ENCODE peak calls at places on chromosomes 6 and 20, in seven cellular contexts. G is astrocyte, A is endothelial cell, R is HCT116, C is ascending aorta, E is fibroblast of mammary gland, F is GM20000. U is an unnamed sample.

GRCh38 chr20:4961746-4962145 is 39.6 kb downstream of the SLC23A2 start:
- DNase-seq in G (peak), A (no peak), R (no peak), C (no peak), E (peak), F (no peak), U (no peak)

GRCh38 chr6:26473758-26474438 is 16.1 kb downstream of the BTN2A1 start:
- DNase-seq in G (peak), A (peak), R (peak), C (peak), E (peak), F (peak), U (peak)

GRCh38 chr6:71457883-71458282 is 169.3 kb downstream of the OGFRL1 start:
- DNase-seq in G (no peak), A (no peak), R (no peak), C (no peak), E (no peak), F (no peak), U (no peak)

GRCh38 chr6:3518356-3518841 is 61.5 kb upstream of the SLC22A23 start:
- DNase-seq in G (peak), A (no peak), R (peak), C (no peak), E (peak), F (no peak), U (no peak)

GRCh38 chr20:14412102-14412501 is 74.7 kb upstream of the FLRT3 start:
- DNase-seq in G (no peak), A (no peak), R (no peak), C (no peak), E (no peak), F (no peak), U (no peak)

GRCh38 chr6:157124855-157125254 is 198.5 kb downstream of the TMEM242 start:
- DNase-seq in G (no peak), A (no peak), R (no peak), C (no peak), E (no peak), F (no peak), U (no peak)

GRCh38 chr20:49484180-49485140 is 2.0 kb upstream of the KCNB1 start:
- DNase-seq in G (peak), A (peak), R (peak), C (peak), E (peak), F (peak), U (no peak)

GRCh38 chr20:15220778-15221565 is 883.6 kb upstream of the FLRT3 start:
- DNase-seq in G (peak), A (no peak), R (no peak), C (no peak), E (peak), F (no peak), U (no peak)

GRCh38 chr6:149060300-149060984 is 257.1 kb upstream of the TAB2 start:
- DNase-seq in G (no peak), A (no peak), R (no peak), C (no peak), E (no peak), F (peak), U (no peak)

GRCh38 chr6:29652198-29652584 is 4.7 kb upstream of the MOG start:
- DNase-seq in G (no peak), A (no peak), R (no peak), C (no peak), E (no peak), F (no peak), U (no peak)

GRCh38 chr6:53018443-53018842 is 23.4 kb upstream of the GSTA4 start:
- DNase-seq in G (no peak), A (no peak), R (no peak), C (no peak), E (no peak), F (no peak), U (no peak)

GRCh38 chr20:35698298-35699126 is 640 bp downstream of the NFS1 start:
- DNase-seq in G (no peak), A (peak), R (no peak), C (no peak), E (no peak), F (no peak), U (no peak)

GRCh38 chr6:1363729-1364572 is 25.4 kb upstream of the FOXF2 start:
- DNase-seq in G (no peak), A (peak), R (peak), C (no peak), E (peak), F (no peak), U (no peak)

GRCh38 chr6:125869427-125869826 is 78.7 kb downstream of the NCOA7 start:
- DNase-seq in G (no peak), A (no peak), R (no peak), C (no peak), E (no peak), F (no peak), U (no peak)

GRCh38 chr6:13089296-13089994 is 238.9 kb downstream of the TBC1D7 start:
- DNase-seq in G (peak), A (no peak), R (no peak), C (no peak), E (peak), F (no peak), U (no peak)

GRCh38 chr6:19988555-19988954 is 151.4 kb downstream of the ID4 start:
- DNase-seq in G (peak), A (peak), R (no peak), C (no peak), E (peak), F (no peak), U (no peak)

DNA sequence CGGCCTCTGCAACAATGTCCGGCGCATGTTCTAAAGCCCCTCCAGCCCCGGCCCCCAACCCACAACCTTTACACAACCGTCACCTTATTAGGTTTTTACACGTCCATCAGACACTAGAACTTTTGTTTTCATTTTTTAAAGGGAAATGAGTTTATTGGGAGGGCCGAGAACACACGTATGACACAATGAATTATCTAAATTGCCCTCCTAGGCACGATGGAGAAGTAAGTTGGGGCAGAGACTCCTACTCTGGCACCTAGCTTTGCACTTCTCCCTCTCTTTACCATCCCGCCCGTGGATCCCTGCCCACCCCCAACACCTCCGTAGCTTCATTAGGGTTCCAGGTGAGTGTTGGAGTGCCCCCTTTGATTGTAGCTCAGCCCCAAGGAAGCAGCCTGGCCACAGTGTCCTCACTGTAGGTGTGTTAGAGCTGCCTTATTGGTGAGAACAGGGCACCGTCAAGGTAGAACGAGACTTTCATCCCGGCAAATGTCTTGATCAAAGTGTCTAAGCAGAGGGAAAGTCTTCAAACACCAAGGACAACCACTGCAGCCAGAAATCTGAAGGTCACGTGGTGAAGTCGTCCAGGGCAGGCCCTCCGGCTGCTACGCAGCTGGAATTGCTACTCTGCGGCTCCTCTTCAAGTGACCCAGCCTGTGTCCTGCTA is 1.4 kb upstream of the DLL1 start:
- DNase-seq in G (no peak), A (no peak), R (no peak), C (peak), E (no peak), F (no peak), U (no peak)
- TF ChIP-seq CTCF in G (no peak), A (no peak), R (no peak), C (no peak), E (no peak), F (no peak), U (no peak)

DNA sequence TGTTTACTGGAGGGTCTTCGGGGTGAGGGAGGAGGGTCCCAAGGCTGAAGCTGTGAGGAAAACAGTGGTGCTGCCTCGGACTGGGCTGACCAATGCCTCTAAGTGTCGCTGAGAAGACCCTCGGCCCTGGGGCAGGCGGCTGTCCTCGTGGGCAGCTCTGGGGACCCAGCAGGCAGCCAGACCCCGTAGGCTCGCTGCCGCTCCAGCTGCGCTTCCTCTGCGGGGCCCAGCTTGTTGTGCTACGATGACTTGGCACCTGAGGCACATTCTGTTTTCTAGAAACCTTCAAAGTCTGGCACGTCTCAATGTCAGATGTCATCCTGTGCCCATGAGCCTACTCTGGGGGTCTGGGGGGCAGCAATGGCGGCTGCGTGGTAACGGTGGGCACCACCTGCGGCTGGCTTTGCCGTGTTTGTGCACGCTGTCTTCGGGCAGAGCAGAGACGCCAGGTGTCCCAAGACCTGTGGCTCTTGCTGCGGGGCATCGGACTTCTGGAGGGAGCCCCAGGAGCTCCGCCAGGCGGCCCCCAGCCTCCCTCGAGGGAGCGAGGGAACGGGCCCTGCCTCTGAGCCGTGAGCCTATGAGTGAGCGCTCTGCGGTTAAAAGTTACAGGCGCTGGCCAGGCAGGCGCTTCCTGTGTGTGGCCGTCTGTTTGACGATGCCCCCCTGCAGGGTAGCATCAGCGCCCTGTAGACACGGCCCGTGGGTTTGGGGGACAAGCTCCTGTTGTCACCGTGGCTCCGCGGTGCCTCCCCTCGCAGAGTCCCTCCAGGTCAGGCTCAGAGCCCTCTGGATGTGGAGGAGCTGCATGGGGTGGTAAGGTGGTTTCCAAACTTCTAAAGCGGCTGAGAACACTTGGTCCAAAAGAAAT is 6.8 kb downstream of the SLC17A9 start:
- DNase-seq in G (no peak), A (no peak), R (no peak), C (no peak), E (no peak), F (no peak), U (no peak)
- TF ChIP-seq CTCF in G (no peak), A (no peak), R (no peak), C (no peak), E (no peak), F (no peak), U (no peak)

GRCh38 chr20:44800398-44801046 is 9.8 kb downstream of the RIMS4 start:
- DNase-seq in G (no peak), A (peak), R (no peak), C (no peak), E (no peak), F (no peak), U (no peak)
- TF ChIP-seq CTCF in G (no peak), A (no peak), R (peak), C (no peak), E (peak), F (no peak), U (no peak)

DNA sequence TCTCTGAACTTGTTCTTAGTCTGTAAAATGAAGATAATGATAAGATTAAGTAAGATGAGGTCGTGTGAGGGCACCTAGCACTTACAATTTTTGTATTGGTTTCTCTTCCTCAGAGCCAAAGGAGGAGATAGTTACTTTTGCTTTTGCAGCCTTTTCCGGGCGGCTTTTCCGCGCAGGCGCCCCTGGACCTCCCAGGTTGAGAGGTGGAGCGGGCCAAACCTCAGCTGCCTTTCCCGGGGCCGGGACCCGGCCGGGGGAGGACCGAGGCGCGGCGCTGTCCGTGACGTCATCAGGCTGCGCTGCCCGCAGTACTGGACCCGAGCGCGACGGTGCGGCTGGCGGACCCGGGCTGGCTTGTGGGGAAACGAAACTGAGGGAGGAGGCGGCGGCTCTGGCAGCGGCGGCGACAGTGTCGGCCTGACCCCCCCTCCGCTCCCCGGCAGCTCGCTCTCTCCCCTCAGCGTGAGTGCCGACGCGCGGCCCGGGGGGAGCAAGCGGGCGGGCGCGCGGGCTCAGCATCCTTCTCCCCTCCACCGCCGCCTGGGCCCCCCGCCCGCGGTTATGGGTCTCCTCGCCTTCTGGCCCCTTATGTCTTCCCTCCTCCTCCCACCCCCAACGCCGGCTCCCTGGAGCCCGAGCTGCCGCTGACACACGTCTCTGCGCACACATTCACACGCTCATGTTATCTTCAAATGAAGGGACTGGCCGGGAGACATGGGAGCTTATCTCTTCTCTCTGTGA is at the start of gene CMTR1:
- DNase-seq in G (peak), A (peak), R (peak), C (peak), E (peak), F (peak), U (peak)
- TF ChIP-seq CTCF in G (no peak), A (no peak), R (no peak), C (no peak), E (no peak), F (no peak), U (no peak)

GRCh38 chr6:14726816-14727493 is 518.9 kb upstream of the JARID2 start:
- DNase-seq in G (peak), A (no peak), R (no peak), C (no peak), E (no peak), F (no peak), U (no peak)

GRCh38 chr6:14728396-14729024 is 517.4 kb upstream of the JARID2 start:
- DNase-seq in G (peak), A (no peak), R (no peak), C (no peak), E (peak), F (no peak), U (no peak)

GRCh38 chr6:14730654-14731053 is 515.2 kb upstream of the JARID2 start:
- DNase-seq in G (no peak), A (no peak), R (no peak), C (peak), E (no peak), F (no peak), U (no peak)

GRCh38 chr6:14729186-14729871 is 516.5 kb upstream of the JARID2 start:
- DNase-seq in G (no peak), A (no peak), R (no peak), C (no peak), E (no peak), F (peak), U (no peak)

GRCh38 chr6:14727494-14728395 is 518.1 kb upstream of the JARID2 start:
- DNase-seq in G (no peak), A (no peak), R (no peak), C (no peak), E (no peak), F (no peak), U (no peak)
- TF ChIP-seq CTCF in G (no peak), A (no peak), R (no peak), C (no peak), E (no peak), F (no peak), U (no peak)

GRCh38 chr20:34189572-34190163 is 51.6 kb upstream of the ASIP start:
- DNase-seq in G (no peak), A (no peak), R (no peak), C (no peak), E (no peak), F (no peak), U (no peak)
- TF ChIP-seq CTCF in G (no peak), A (no peak), R (no peak), C (no peak), E (no peak), F (no peak), U (no peak)